ENCODE peak calls at places on chromosomes 11 and 22, in six cellular contexts. One of them, this sample, is unnamed.

GRCh38 chr11:45982656-45983470 is 60.4 kb downstream of the LARGE2 start:
- DNase-seq in H1: peak
- DNase-seq in GM12878: no peak
- DNase-seq in HCT116: peak
- DNase-seq in HepG2: no peak
- DNase-seq in K562: peak
- DNase-seq in this sample: peak

GRCh38 chr22:37566903-37567798 is 6.9 kb downstream of the CDC42EP1 start:
- DNase-seq in HCT116: peak
- DNase-seq in GM12878: peak
- DNase-seq in H1: no peak
- DNase-seq in HepG2: peak
- DNase-seq in K562: peak
- DNase-seq in this sample: peak

GRCh38 chr22:44215287-44215686 is 34.6 kb downstream of the PARVG start:
- DNase-seq in HCT116: no peak
- DNase-seq in K562: no peak
- DNase-seq in HepG2: no peak
- DNase-seq in H1: no peak
- DNase-seq in GM12878: no peak
- DNase-seq in this sample: no peak

GRCh38 chr22:39927544-39927943 is 26.7 kb downstream of the GRAP2 start:
- DNase-seq in K562: peak
- DNase-seq in HepG2: peak
- DNase-seq in GM12878: no peak
- DNase-seq in HCT116: no peak
- DNase-seq in H1: no peak
- DNase-seq in this sample: no peak

GRCh38 chr11:71252782-71253730 is 679 bp upstream of the SHANK2 start:
- DNase-seq in K562: no peak
- DNase-seq in GM12878: no peak
- DNase-seq in H1: no peak
- DNase-seq in HepG2: peak
- DNase-seq in HCT116: peak
- DNase-seq in this sample: no peak

GRCh38 chr11:63262562-63262961 is 19.2 kb upstream of the SLC22A25 start:
- DNase-seq in HCT116: no peak
- DNase-seq in HepG2: no peak
- DNase-seq in K562: no peak
- DNase-seq in GM12878: no peak
- DNase-seq in H1: no peak
- DNase-seq in this sample: no peak

GRCh38 chr22:25369133-25369532 is 149.7 kb downstream of the CRYBB2 start:
- DNase-seq in HepG2: no peak
- DNase-seq in K562: no peak
- DNase-seq in H1: no peak
- DNase-seq in HCT116: no peak
- DNase-seq in GM12878: no peak
- DNase-seq in this sample: no peak

GRCh38 chr11:120512727-120513435 is 1.3 kb downstream of the GRIK4 start:
- DNase-seq in K562: no peak
- DNase-seq in GM12878: no peak
- DNase-seq in H1: no peak
- DNase-seq in HCT116: no peak
- DNase-seq in HepG2: no peak
- DNase-seq in this sample: no peak

GRCh38 chr11:66936326-66936725 is 21.9 kb downstream of the PC start:
- DNase-seq in HCT116: no peak
- DNase-seq in H1: no peak
- DNase-seq in GM12878: no peak
- DNase-seq in HepG2: peak
- DNase-seq in K562: no peak
- DNase-seq in this sample: no peak

GRCh38 chr11:68077617-68078592 is 39.1 kb downstream of the TCIRG1 start:
- DNase-seq in K562: no peak
- DNase-seq in HCT116: no peak
- DNase-seq in GM12878: peak
- DNase-seq in HepG2: no peak
- DNase-seq in H1: no peak
- DNase-seq in this sample: no peak

GRCh38 chr11:34599406-34599901 is 21.4 kb upstream of the EHF start:
- DNase-seq in GM12878: no peak
- DNase-seq in H1: no peak
- DNase-seq in HepG2: peak
- DNase-seq in K562: peak
- DNase-seq in HCT116: peak
- DNase-seq in this sample: no peak

GRCh38 chr11:67372993-67373915 is at the start of gene CLCF1:
- DNase-seq in GM12878: no peak
- DNase-seq in H1: no peak
- DNase-seq in HCT116: no peak
- DNase-seq in K562: peak
- DNase-seq in HepG2: no peak
- DNase-seq in this sample: no peak

GRCh38 chr11:74085542-74085892 is 76.6 kb upstream of the UCP3 start:
- DNase-seq in H1: no peak
- DNase-seq in HCT116: no peak
- DNase-seq in HepG2: peak
- DNase-seq in GM12878: no peak
- DNase-seq in K562: peak
- DNase-seq in this sample: no peak

GRCh38 chr11:104219081-104219480 is 55.1 kb upstream of the PDGFD start:
- DNase-seq in GM12878: no peak
- DNase-seq in K562: no peak
- DNase-seq in HepG2: no peak
- DNase-seq in H1: no peak
- DNase-seq in HCT116: no peak
- DNase-seq in this sample: no peak

GRCh38 chr11:45885921-45886721 is 670 bp downstream of the MAPK8IP1 start:
- DNase-seq in K562: no peak
- DNase-seq in GM12878: no peak
- DNase-seq in H1: peak
- DNase-seq in HepG2: no peak
- DNase-seq in HCT116: no peak
- DNase-seq in this sample: no peak

GRCh38 chr11:77152846-77153245 is 24.8 kb downstream of the MYO7A start:
- DNase-seq in HepG2: no peak
- DNase-seq in HCT116: no peak
- DNase-seq in K562: no peak
- DNase-seq in GM12878: no peak
- DNase-seq in H1: no peak
- DNase-seq in this sample: no peak

GRCh38 chr11:115580927-115581680 is 76.9 kb upstream of the CADM1 start:
- DNase-seq in HepG2: no peak
- DNase-seq in GM12878: no peak
- DNase-seq in HCT116: no peak
- DNase-seq in H1: no peak
- DNase-seq in K562: no peak
- DNase-seq in this sample: peak

GRCh38 chr11:65182258-65183170 is 786 bp downstream of the CAPN1 start:
- DNase-seq in GM12878: no peak
- DNase-seq in H1: no peak
- DNase-seq in HCT116: peak
- DNase-seq in K562: no peak
- DNase-seq in HepG2: peak
- DNase-seq in this sample: no peak

GRCh38 chr11:128180446-128181089 is 406.8 kb downstream of the ETS1 start:
- DNase-seq in HepG2: no peak
- DNase-seq in H1: no peak
- DNase-seq in HCT116: no peak
- DNase-seq in GM12878: no peak
- DNase-seq in K562: no peak
- DNase-seq in this sample: no peak

DNA sequence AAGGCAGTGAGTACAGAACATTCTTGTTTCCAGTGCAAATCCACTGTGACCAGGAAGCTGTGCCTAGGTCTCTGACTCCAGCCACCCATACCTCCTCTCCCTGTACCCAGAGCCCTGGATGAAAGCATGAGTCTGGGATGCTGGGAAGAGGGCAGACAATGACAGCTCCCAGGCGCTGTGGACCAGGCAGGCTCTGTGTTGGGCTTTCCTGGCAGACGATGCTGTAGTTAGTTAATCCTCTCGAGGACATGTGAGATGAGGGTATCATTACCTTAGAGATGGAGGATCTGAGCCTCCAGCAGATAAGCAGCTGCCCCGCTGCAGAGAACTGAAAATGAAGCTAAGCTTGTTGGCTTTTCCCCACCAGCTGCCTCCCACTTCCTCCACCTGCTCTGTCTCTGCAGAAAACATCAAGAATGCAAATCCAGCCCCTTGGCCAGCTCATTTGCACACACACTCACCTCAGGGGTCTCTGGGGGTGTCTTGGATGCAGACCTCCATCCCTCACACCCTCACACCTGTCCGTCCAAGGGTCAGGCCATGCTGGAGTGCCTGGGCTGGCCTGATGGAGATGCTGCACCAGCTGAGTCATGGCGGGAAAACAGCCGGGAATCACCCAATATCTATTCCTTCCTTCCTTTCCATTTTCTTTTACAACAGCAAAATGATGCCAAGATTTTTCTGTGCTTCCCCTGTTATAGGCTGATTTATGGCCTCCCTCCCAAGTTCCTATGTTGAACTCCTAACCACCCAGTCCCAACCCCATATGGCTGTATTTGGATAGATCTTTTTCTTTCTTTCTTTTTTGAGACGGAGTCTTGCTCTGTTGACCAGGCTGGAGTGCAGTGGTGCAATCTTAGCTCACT is 94.9 kb upstream of the SEPTIN5 start:
- DNase-seq in HepG2: no peak
- DNase-seq in H1: no peak
- DNase-seq in K562: no peak
- DNase-seq in GM12878: peak
- DNase-seq in HCT116: no peak
- DNase-seq in this sample: no peak
- TF ChIP-seq ZNF274 in HepG2: no peak
- TF ChIP-seq ZNF274 in H1: no peak
- TF ChIP-seq ZNF274 in K562: no peak
- TF ChIP-seq ZNF274 in GM12878: no peak
- TF ChIP-seq ZNF274 in HCT116: no peak
- TF ChIP-seq ZNF274 in this sample: no peak

GRCh38 chr11:20247540-20248138 is 87.4 kb upstream of the DBX1 start:
- DNase-seq in H1: no peak
- DNase-seq in K562: no peak
- DNase-seq in HepG2: no peak
- DNase-seq in HCT116: no peak
- DNase-seq in GM12878: no peak
- DNase-seq in this sample: peak

GRCh38 chr11:20248345-20248744 is 88.1 kb upstream of the DBX1 start:
- DNase-seq in K562: no peak
- DNase-seq in H1: no peak
- DNase-seq in GM12878: no peak
- DNase-seq in HepG2: no peak
- DNase-seq in HCT116: no peak
- DNase-seq in this sample: no peak

GRCh38 chr11:20249313-20249873 is 89.1 kb upstream of the DBX1 start:
- DNase-seq in GM12878: no peak
- DNase-seq in HCT116: no peak
- DNase-seq in K562: no peak
- DNase-seq in H1: no peak
- DNase-seq in HepG2: no peak
- DNase-seq in this sample: no peak

GRCh38 chr11:20238712-20239111 is 78.4 kb upstream of the DBX1 start:
- DNase-seq in GM12878: no peak
- DNase-seq in HCT116: no peak
- DNase-seq in HepG2: no peak
- DNase-seq in H1: no peak
- DNase-seq in K562: no peak
- DNase-seq in this sample: no peak

GRCh38 chr11:20243974-20244373 is 83.7 kb upstream of the DBX1 start:
- DNase-seq in HCT116: no peak
- DNase-seq in GM12878: no peak
- DNase-seq in HepG2: no peak
- DNase-seq in K562: no peak
- DNase-seq in H1: no peak
- DNase-seq in this sample: no peak
- TF ChIP-seq ZNF274 in HCT116: no peak
- TF ChIP-seq ZNF274 in GM12878: no peak
- TF ChIP-seq ZNF274 in HepG2: no peak
- TF ChIP-seq ZNF274 in K562: no peak
- TF ChIP-seq ZNF274 in H1: no peak
- TF ChIP-seq ZNF274 in this sample: no peak

GRCh38 chr22:41524283-41524682 is 20.0 kb downstream of the POLR3H start:
- DNase-seq in GM12878: no peak
- DNase-seq in H1: no peak
- DNase-seq in K562: no peak
- DNase-seq in HCT116: no peak
- DNase-seq in HepG2: no peak
- DNase-seq in this sample: no peak

GRCh38 chr22:41525450-41526225 is 18.6 kb downstream of the POLR3H start:
- DNase-seq in H1: no peak
- DNase-seq in GM12878: no peak
- DNase-seq in HepG2: no peak
- DNase-seq in HCT116: no peak
- DNase-seq in K562: no peak
- DNase-seq in this sample: no peak

GRCh38 chr22:41523464-41524221 is 20.6 kb downstream of the POLR3H start:
- DNase-seq in GM12878: no peak
- DNase-seq in HepG2: no peak
- DNase-seq in K562: peak
- DNase-seq in HCT116: no peak
- DNase-seq in H1: no peak
- DNase-seq in this sample: no peak

GRCh38 chr22:41526226-41526531 is 18.1 kb downstream of the POLR3H start:
- DNase-seq in HCT116: no peak
- DNase-seq in GM12878: no peak
- DNase-seq in K562: no peak
- DNase-seq in H1: no peak
- DNase-seq in HepG2: no peak
- DNase-seq in this sample: no peak

GRCh38 chr22:41524809-41525449 is 19.3 kb downstream of the POLR3H start:
- DNase-seq in GM12878: no peak
- DNase-seq in K562: no peak
- DNase-seq in H1: no peak
- DNase-seq in HepG2: no peak
- DNase-seq in HCT116: no peak
- DNase-seq in this sample: no peak
- TF ChIP-seq ZNF274 in GM12878: no peak
- TF ChIP-seq ZNF274 in K562: no peak
- TF ChIP-seq ZNF274 in H1: no peak
- TF ChIP-seq ZNF274 in HepG2: no peak
- TF ChIP-seq ZNF274 in HCT116: no peak
- TF ChIP-seq ZNF274 in this sample: no peak

GRCh38 chr11:69705246-69705856 is 1.5 kb upstream of the FGF19 start:
- DNase-seq in HepG2: no peak
- DNase-seq in H1: no peak
- DNase-seq in GM12878: no peak
- DNase-seq in K562: no peak
- DNase-seq in HCT116: no peak
- DNase-seq in this sample: no peak

GRCh38 chr11:69704508-69705245 is 855 bp upstream of the FGF19 start:
- DNase-seq in H1: no peak
- DNase-seq in GM12878: no peak
- DNase-seq in HepG2: no peak
- DNase-seq in K562: peak
- DNase-seq in HCT116: no peak
- DNase-seq in this sample: peak

GRCh38 chr11:69707156-69707555 is 3.3 kb upstream of the FGF19 start:
- DNase-seq in HCT116: no peak
- DNase-seq in GM12878: no peak
- DNase-seq in H1: no peak
- DNase-seq in K562: peak
- DNase-seq in HepG2: no peak
- DNase-seq in this sample: no peak

GRCh38 chr11:69703711-69704507 is at the start of gene FGF19:
- DNase-seq in H1: no peak
- DNase-seq in K562: no peak
- DNase-seq in HCT116: no peak
- DNase-seq in HepG2: no peak
- DNase-seq in GM12878: no peak
- DNase-seq in this sample: peak

GRCh38 chr11:69705901-69706787 is 2.3 kb upstream of the FGF19 start:
- DNase-seq in HepG2: peak
- DNase-seq in GM12878: no peak
- DNase-seq in K562: no peak
- DNase-seq in HCT116: no peak
- DNase-seq in H1: no peak
- DNase-seq in this sample: no peak
- TF ChIP-seq ZNF274 in HepG2: no peak
- TF ChIP-seq ZNF274 in GM12878: no peak
- TF ChIP-seq ZNF274 in K562: no peak
- TF ChIP-seq ZNF274 in HCT116: no peak
- TF ChIP-seq ZNF274 in H1: no peak
- TF ChIP-seq ZNF274 in this sample: no peak

This sample was measured in NT2/D1.